ENCODE peak calls at places on chromosomes 4 and X, in seven cellular contexts. C is heart left ventricle; F is SJSA1; J is naive thymus-derived CD4-positive, alpha-beta T cell; U is WERI-Rb-1; K is tibial nerve; L is left ventricle myocardium inferior. O is an unnamed sample. For H3K36me3, the result is how much of the 10 kb centered on the place peaks cover.

GRCh38 chr4:152536545-152537182 is 772 bp upstream of the FBXW7 start:
- DNase-seq in L (no peak), F (no peak), U (no peak), J (peak), C (no peak), K (peak), O (no peak)

GRCh38 chr4:7687796-7688195 is 251.9 kb downstream of the AFAP1 start:
- DNase-seq in C (no peak), K (no peak), L (no peak), U (peak), J (no peak), F (no peak), O (no peak)

GRCh38 chr4:27318740-27319139 is 458.1 kb downstream of the STIM2 start:
- DNase-seq in K (no peak), C (no peak), U (peak), L (no peak), J (no peak), F (no peak), O (peak)

GRCh38 chr4:85496146-85496849 is 21.3 kb downstream of the ARHGAP24 start:
- DNase-seq in L (no peak), J (no peak), U (no peak), C (no peak), F (peak), K (no peak), O (no peak)

GRCh38 chrX:2710496-2710895 is 19.4 kb downstream of the CD99 start:
- DNase-seq in F (peak), J (no peak), K (no peak), C (no peak), L (no peak), U (no peak), O (no peak)

GRCh38 chr4:76611164-76611563 is 176.1 kb downstream of the SHROOM3 start:
- DNase-seq in C (no peak), K (no peak), L (no peak), F (no peak), J (no peak), U (no peak), O (peak)

GRCh38 chr4:83074086-83074704 is 39.2 kb downstream of the COPS4 start:
- DNase-seq in U (peak), F (peak), J (peak), L (no peak), C (no peak), K (peak), O (peak)

GRCh38 chr4:99404595-99405287 is 30.4 kb downstream of the ADH7 start:
- DNase-seq in C (no peak), K (no peak), F (no peak), U (no peak), L (no peak), J (no peak), O (no peak)

GRCh38 chrX:107823456-107823855 is 2.2 kb upstream of the MID2 start:
- DNase-seq in C (no peak), J (no peak), K (no peak), U (no peak), L (no peak), F (no peak), O (no peak)

GRCh38 chr4:152259866-152260265 is 276.0 kb downstream of the FBXW7 start:
- DNase-seq in F (no peak), K (no peak), J (no peak), L (no peak), C (no peak), U (no peak), O (no peak)

GRCh38 chr4:54230479-54231418 is 1.7 kb downstream of the PDGFRA start:
- DNase-seq in C (peak), U (no peak), K (peak), F (peak), J (no peak), L (peak), O (peak)

GRCh38 chr4:184280591-184281071 is 63.0 kb upstream of the ENPP6 start:
- DNase-seq in U (no peak), J (peak), C (no peak), L (no peak), K (no peak), F (no peak), O (no peak)

GRCh38 chr4:6944311-6945051 is 34.9 kb downstream of the TBC1D14 start:
- DNase-seq in L (no peak), U (no peak), F (no peak), C (no peak), K (no peak), J (no peak), O (peak)

GRCh38 chr4:88391703-88392102 is 13.1 kb downstream of the HERC6 start:
- DNase-seq in C (no peak), F (no peak), J (no peak), K (no peak), U (no peak), L (no peak), O (no peak)

GRCh38 chr4:77994194-77994721 is 62.9 kb upstream of the FRAS1 start:
- DNase-seq in K (peak), C (no peak), F (no peak), J (peak), U (peak), L (no peak), O (peak)

GRCh38 chr4:105025263-105026017 is 121.2 kb upstream of the TET2 start:
- DNase-seq in J (no peak), U (no peak), L (no peak), K (no peak), F (no peak), C (no peak), O (peak)

GRCh38 chrX:24025741-24026402 is 1.1 kb downstream of the KLHL15 start:
- DNase-seq in U (no peak), J (no peak), F (no peak), K (peak), C (no peak), L (no peak), O (no peak)

GRCh38 chr4:115453416-115453815 is 340.0 kb upstream of the NDST4 start:
- DNase-seq in K (no peak), F (no peak), J (no peak), U (no peak), C (no peak), L (no peak), O (no peak)

GRCh38 chr4:11106190-11106589 is 322.5 kb downstream of the HS3ST1 start:
- DNase-seq in U (no peak), F (no peak), L (no peak), J (no peak), K (no peak), C (no peak), O (no peak)

GRCh38 chrX:2578864-2579263 is 78.1 kb upstream of the DHRSX start:
- DNase-seq in J (no peak), F (no peak), K (no peak), C (no peak), L (no peak), U (no peak), O (no peak)

GRCh38 chr4:123619895-123620294 is 223.3 kb downstream of the SPRY1 start:
- DNase-seq in U (no peak), F (no peak), C (no peak), L (no peak), J (no peak), K (no peak), O (no peak)

GRCh38 chrX:35101901-35102300 is 159.3 kb downstream of the FAM47B start:
- DNase-seq in J (no peak), U (no peak), C (no peak), F (no peak), K (no peak), L (no peak), O (no peak)

GRCh38 chr4:6855692-6856297 is 53.8 kb upstream of the TBC1D14 start:
- DNase-seq in C (peak), K (no peak), U (no peak), F (no peak), L (no peak), J (no peak), O (no peak)

DNA sequence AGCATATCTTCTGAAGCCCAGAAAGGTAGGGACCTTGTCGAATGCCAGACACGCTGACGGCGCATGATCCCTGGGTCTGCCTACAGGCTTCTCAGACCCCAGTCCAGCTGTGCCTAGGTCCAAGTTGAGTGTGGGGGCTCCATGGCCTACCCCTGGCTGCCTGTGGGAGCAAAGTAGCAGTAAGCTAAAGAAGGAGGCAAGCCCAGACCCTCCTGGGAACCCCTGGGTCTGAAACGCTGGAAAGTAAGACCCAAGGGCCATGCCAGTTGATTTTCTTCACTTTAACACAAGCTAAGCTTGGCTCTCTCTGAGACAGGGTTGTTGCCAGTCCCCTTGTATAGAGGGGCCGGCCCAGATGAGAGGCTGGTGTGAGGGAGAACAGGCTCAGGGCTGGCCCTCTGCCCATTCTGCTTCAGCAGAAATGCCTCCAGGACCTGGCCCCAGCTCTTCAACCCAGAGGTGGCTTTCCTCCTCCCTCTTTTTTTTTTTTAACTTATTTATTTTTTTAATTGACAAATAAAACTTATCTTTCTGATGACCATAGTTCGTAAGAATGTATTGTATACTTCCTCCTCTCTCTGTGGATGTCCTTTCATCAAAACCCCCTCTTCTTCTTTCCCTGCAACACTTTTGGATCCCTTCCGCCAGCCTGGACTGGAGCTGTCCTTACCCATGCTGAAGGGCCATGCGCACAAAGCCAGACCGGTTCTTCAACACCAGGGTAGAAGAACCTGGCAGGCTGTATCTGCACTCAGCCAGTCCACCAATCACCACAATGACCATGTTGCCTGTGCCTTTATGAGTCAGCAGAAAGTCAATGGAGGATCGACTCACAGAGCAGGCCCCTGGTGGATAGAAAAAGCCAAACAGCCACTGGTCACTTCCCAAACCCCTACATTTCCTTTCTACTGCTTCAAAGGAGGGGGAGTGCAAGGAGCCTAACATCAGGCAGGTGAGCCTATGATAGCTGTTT is 7.1 kb downstream of the AWAT2 start:
- DNase-seq in F (peak), K (no peak), J (no peak), C (no peak), U (no peak), L (no peak), O (peak)
- H3K36me3 ChIP-seq in F (under half), K (under half), J (under half), C (under half), U (under half), L (under half), O (under half)

GRCh38 chrX:1417921-1418875 is 26.3 kb upstream of the SLC25A6 start:
- DNase-seq in C (no peak), J (no peak), K (no peak), L (no peak), U (no peak), F (no peak), O (no peak)
- H3K36me3 ChIP-seq in C (under half), J (under half), K (half or more), L (half or more), U (half or more), F (half or more), O (half or more)

DNA sequence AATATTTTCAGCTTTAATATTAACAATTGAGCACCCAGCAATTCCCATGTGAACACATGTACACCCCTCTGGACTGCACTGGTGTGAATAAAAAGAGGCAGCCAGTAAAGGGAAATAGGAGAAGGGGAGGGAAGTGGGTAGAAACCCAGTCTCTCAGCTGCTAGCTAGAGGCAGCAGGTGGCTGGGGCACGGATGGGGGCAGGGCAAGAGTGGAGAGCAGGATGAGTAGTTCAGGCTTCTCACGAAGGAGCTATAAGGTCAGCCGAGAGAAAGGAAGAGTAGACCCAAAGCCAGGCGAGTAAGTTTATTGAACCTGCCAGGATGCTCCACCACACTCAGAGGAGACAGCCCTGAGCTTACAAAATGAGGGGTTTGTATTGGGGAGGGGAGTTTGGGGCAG is 184.8 kb upstream of the MTMR8 start:
- DNase-seq in C (no peak), K (no peak), L (no peak), F (no peak), J (no peak), U (no peak), O (peak)
- H3K36me3 ChIP-seq in C (under half), K (under half), L (under half), F (under half), J (under half), U (under half), O (under half)

GRCh38 chrX:136878423-136878822 is 2.1 kb downstream of the RBMX start:
- DNase-seq in J (no peak), K (no peak), L (no peak), U (no peak), F (no peak), C (no peak), O (no peak)
- H3K36me3 ChIP-seq in J (under half), K (under half), L (under half), U (half or more), F (half or more), C (under half), O (under half)

DNA sequence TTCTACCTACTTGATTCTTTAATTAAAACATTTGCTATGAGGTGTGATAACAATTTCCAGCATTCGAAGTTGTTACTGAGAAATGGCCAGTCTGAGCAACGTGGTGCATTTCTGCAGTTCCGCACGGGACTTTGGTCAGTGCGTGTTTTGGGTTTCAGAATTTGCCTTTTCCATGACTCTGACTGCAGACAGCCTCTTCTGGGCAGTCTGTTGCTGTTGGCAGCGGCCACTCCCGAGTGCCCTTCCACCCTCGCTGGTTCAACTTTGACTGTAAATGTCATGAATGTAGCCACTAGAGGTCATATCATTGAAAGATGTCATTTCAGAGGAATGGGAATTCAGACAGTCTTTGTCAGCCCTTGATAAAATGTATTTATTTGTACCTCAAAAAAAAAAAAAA is 53.6 kb downstream of the NOP14 start:
- DNase-seq in F (no peak), U (no peak), C (no peak), K (no peak), J (no peak), L (no peak), O (no peak)
- H3K36me3 ChIP-seq in F (under half), U (half or more), C (under half), K (half or more), J (under half), L (half or more), O (half or more)